ENCODE peak calls at places on chromosomes 2 and 18, in four cellular contexts. V is iPS-NIHi11, S is COR-L47, W is T-helper 2 cell. X is an unnamed sample.

GRCh38 chr2:118190365-118190916 is 102.2 kb downstream of the INSIG2 start:
- DNase-seq in V (no peak), S (no peak), W (no peak), X (no peak)

GRCh38 chr2:221555511-221555845 is 16.6 kb downstream of the EPHA4 start:
- DNase-seq in V (no peak), S (no peak), W (no peak), X (no peak)

GRCh38 chr2:166610180-166610919 is 116.3 kb upstream of the SCN7A start:
- DNase-seq in V (peak), S (no peak), W (no peak), X (no peak)

GRCh38 chr2:196440413-196440812 is 199.1 kb upstream of the CCDC150 start:
- DNase-seq in V (no peak), S (no peak), W (no peak), X (no peak)

GRCh38 chr18:23879966-23880565 is 134.5 kb upstream of the TTC39C start:
- DNase-seq in V (no peak), S (no peak), W (no peak), X (no peak)

GRCh38 chr2:44936715-44937687 is 4.5 kb upstream of the SIX3 start:
- DNase-seq in V (no peak), S (no peak), W (no peak), X (no peak)

GRCh38 chr2:99640568-99641215 is 150.9 kb upstream of the REV1 start:
- DNase-seq in V (no peak), S (no peak), W (no peak), X (no peak)

GRCh38 chr2:96470636-96471035 is 34.5 kb downstream of the NEURL3 start:
- DNase-seq in V (peak), S (no peak), W (no peak), X (peak)

GRCh38 chr2:177355874-177356273 is 36.7 kb upstream of the AGPS start:
- DNase-seq in V (no peak), S (no peak), W (no peak), X (peak)

GRCh38 chr2:195596840-195597239 is 60.2 kb upstream of the SLC39A10 start:
- DNase-seq in V (no peak), S (no peak), W (no peak), X (no peak)

GRCh38 chr2:86632672-86633071 is 9.0 kb upstream of the RNF103 start:
- DNase-seq in V (no peak), S (no peak), W (no peak), X (no peak)

GRCh38 chr2:224646242-224646846 is 61.2 kb upstream of the CUL3 start:
- DNase-seq in V (peak), S (peak), W (no peak), X (peak)

GRCh38 chr2:64942693-64943092 is 46.5 kb upstream of the SLC1A4 start:
- DNase-seq in V (no peak), S (no peak), W (no peak), X (no peak)

GRCh38 chr2:37566517-37566961 is 104.9 kb downstream of the CDC42EP3 start:
- DNase-seq in V (no peak), S (no peak), W (no peak), X (peak)

GRCh38 chr2:66576381-66577330 is 141.7 kb downstream of the MEIS1 start:
- DNase-seq in V (no peak), S (no peak), W (no peak), X (no peak)

GRCh38 chr2:96247009-96247408 is 18.8 kb downstream of the TMEM127 start:
- DNase-seq in V (no peak), S (no peak), W (no peak), X (no peak)

GRCh38 chr2:233445152-233445830 is 91.0 kb downstream of the DGKD start:
- DNase-seq in V (no peak), S (no peak), W (no peak), X (no peak)

GRCh38 chr2:66553370-66553769 is 118.4 kb downstream of the MEIS1 start:
- DNase-seq in V (no peak), S (peak), W (no peak), X (no peak)

GRCh38 chr2:207823865-207824264 is 54.2 kb upstream of the FZD5 start:
- DNase-seq in V (no peak), S (no peak), W (no peak), X (no peak)

GRCh38 chr2:111068435-111069058 is 52.2 kb upstream of the BCL2L11 start:
- DNase-seq in V (peak), S (peak), W (no peak), X (no peak)

GRCh38 chr2:128467321-128467901 is 148.7 kb upstream of the HS6ST1 start:
- DNase-seq in V (no peak), S (no peak), W (no peak), X (no peak)

GRCh38 chr2:175180701-175181103 is 808 bp downstream of the ATP5MC3 start:
- DNase-seq in V (no peak), S (peak), W (no peak), X (peak)

GRCh38 chr18:8142932-8143331 is 466.3 kb upstream of the RAB12 start:
- DNase-seq in V (no peak), S (no peak), W (no peak), X (no peak)

GRCh38 chr2:179987916-179988315 is 19.2 kb downstream of the CWC22 start:
- DNase-seq in V (no peak), S (no peak), W (no peak), X (no peak)

GRCh38 chr18:56995579-56996194 is 151.2 kb upstream of the BOD1L2 start:
- DNase-seq in V (no peak), S (no peak), W (no peak), X (no peak)